ENCODE peak calls at places on chromosomes 6 and 20, in six cellular contexts. B, P, N, F, A and V are unnamed samples.

GRCh38 chr6:129370268-129370916 is 339.6 kb downstream of the ARHGAP18 start:
- DNase-seq in F (no peak), N (no peak), B (no peak), A (peak; percentile 36), P (no peak), V (no peak)

GRCh38 chr6:16551466-16551865 is 209.8 kb downstream of the ATXN1 start:
- DNase-seq in F (no peak), P (no peak), B (no peak), A (no peak), N (no peak), V (no peak)

GRCh38 chr6:70811788-70812187 is 144.1 kb downstream of the SMAP1 start:
- DNase-seq in F (no peak), B (no peak), A (peak; percentile 53), N (no peak), P (no peak), V (no peak)

GRCh38 chr6:116033687-116034303 is 26.9 kb downstream of the FRK start:
- DNase-seq in F (no peak), A (no peak), B (no peak), P (no peak), N (no peak), V (no peak)

GRCh38 chr20:53783768-53784167 is 190.1 kb upstream of the ZNF217 start:
- DNase-seq in P (no peak), A (no peak), F (no peak), N (no peak), B (no peak), V (no peak)

GRCh38 chr6:125842091-125842626 is 51.4 kb downstream of the NCOA7 start:
- DNase-seq in B (no peak), F (no peak), N (no peak), P (no peak), A (no peak), V (no peak)

GRCh38 chr6:28683945-28684538 is 158.4 kb downstream of the GPX5 start:
- DNase-seq in F (no peak), B (no peak), A (peak; percentile 71), N (no peak), P (no peak), V (no peak)

GRCh38 chr6:154920502-154921200 is 74.5 kb upstream of the TIAM2 start:
- DNase-seq in N (no peak), B (no peak), F (no peak), A (no peak), P (no peak), V (no peak)

GRCh38 chr20:11891827-11892521 is 25.7 kb upstream of the BTBD3 start:
- DNase-seq in P (peak; percentile 75), F (no peak), A (peak; percentile 75), N (peak; percentile 71), B (peak; percentile 71), V (peak; percentile 72)

GRCh38 chr20:6636209-6637159 is 131.0 kb upstream of the BMP2 start:
- DNase-seq in N (no peak), F (no peak), P (peak; percentile 30), A (peak; percentile 55), B (peak; percentile 63), V (peak; percentile 26)

GRCh38 chr20:51318058-51318960 is 224.2 kb downstream of the NFATC2 start:
- DNase-seq in F (no peak), B (no peak), P (no peak), N (no peak), A (no peak), V (no peak)

GRCh38 chr6:39558791-39559190 is 166.4 kb downstream of the KIF6 start:
- DNase-seq in A (no peak), P (no peak), N (no peak), F (no peak), B (no peak), V (no peak)

GRCh38 chr6:120320481-120321162 is 971.1 kb upstream of the MAN1A1 start:
- DNase-seq in A (no peak), B (no peak), F (no peak), N (no peak), P (no peak), V (no peak)

GRCh38 chr20:48317578-48317977 is 510.2 kb downstream of the PREX1 start:
- DNase-seq in F (no peak), A (no peak), N (no peak), P (no peak), B (no peak), V (no peak)

GRCh38 chr6:39197521-39198500 is 31.5 kb downstream of the KCNK5 start:
- DNase-seq in A (no peak), F (no peak), B (no peak), P (no peak), N (peak; percentile 4), V (no peak)

GRCh38 chr6:130520235-130520634 is 154.4 kb downstream of the TMEM200A start:
- DNase-seq in P (no peak), B (no peak), N (no peak), A (no peak), F (no peak), V (no peak)

GRCh38 chr6:169722362-169723199 is 1.7 kb downstream of the PHF10 start:
- DNase-seq in F (no peak), B (no peak), P (peak; percentile 39), N (peak; percentile 85), A (peak; percentile 83), V (peak; percentile 50)